ENCODE peak calls at places on chromosomes 2 and 18, in four cellular contexts. A is heart right ventricle, P is Ammon's horn, E is AG20443. F is an unnamed sample.

GRCh38 chr18:63422862-63423304 is 607 bp upstream of the VPS4B start:
- DNase-seq in E (no peak), P (no peak), A (no peak), F (no peak)

GRCh38 chr2:241741016-241741415 is 6.6 kb downstream of the D2HGDH start:
- DNase-seq in A (no peak), P (no peak), E (no peak), F (no peak)

GRCh38 chr18:70154591-70155194 is 50.8 kb downstream of the RTTN start:
- DNase-seq in E (peak), A (no peak), P (no peak), F (no peak)

GRCh38 chr2:108182489-108182888 is 57.3 kb upstream of the SULT1C3 start:
- DNase-seq in P (no peak), A (no peak), E (no peak), F (no peak)

GRCh38 chr18:61609131-61609530 is 275.9 kb downstream of the CDH20 start:
- DNase-seq in A (no peak), E (peak), P (no peak), F (no peak)

GRCh38 chr2:222364280-222364895 is 60.0 kb upstream of the SGPP2 start:
- DNase-seq in P (no peak), A (no peak), E (no peak), F (no peak)

GRCh38 chr2:148459300-148459891 is 185.2 kb upstream of the EPC2 start:
- DNase-seq in P (no peak), A (no peak), E (no peak), F (no peak)

GRCh38 chr2:222946700-222947278 is 86.0 kb downstream of the ACSL3 start:
- DNase-seq in A (no peak), P (no peak), E (no peak), F (no peak)

GRCh38 chr2:98869272-98869641 is 66.8 kb downstream of the CRACDL start:
- DNase-seq in A (no peak), P (no peak), E (no peak), F (no peak)

GRCh38 chr2:66849128-66849527 is 414.2 kb downstream of the MEIS1 start:
- DNase-seq in P (no peak), A (peak), E (no peak), F (peak)

GRCh38 chr2:42867093-42868065 is 75.0 kb upstream of the HAAO start:
- DNase-seq in A (no peak), E (no peak), P (no peak), F (no peak)

GRCh38 chr2:214006601-214007000 is 404.3 kb upstream of the VWC2L start:
- DNase-seq in A (no peak), E (no peak), P (no peak), F (no peak)

GRCh38 chr18:74331404-74331803 is 15.8 kb downstream of the C18orf63 start:
- DNase-seq in E (peak), P (peak), A (no peak), F (no peak)

GRCh38 chr18:7987284-7987976 is 420.3 kb downstream of the PTPRM start:
- DNase-seq in E (peak), A (no peak), P (no peak), F (no peak)

GRCh38 chr18:13710460-13710859 is 15.9 kb downstream of the FAM210A start:
- DNase-seq in P (no peak), E (no peak), A (no peak), F (no peak)

GRCh38 chr2:188322569-188323531 is 31.2 kb downstream of the GULP1 start:
- DNase-seq in A (no peak), P (no peak), E (no peak), F (no peak)

GRCh38 chr2:229417906-229418305 is 146.8 kb upstream of the PID1 start:
- DNase-seq in E (no peak), A (no peak), P (no peak), F (no peak)

GRCh38 chr2:46814160-46814559 is 101.4 kb downstream of the MCFD2 start:
- DNase-seq in A (peak), P (no peak), E (peak), F (peak)

GRCh38 chr2:189088566-189089225 is 90.9 kb downstream of the COL5A2 start:
- DNase-seq in E (no peak), P (no peak), A (no peak), F (no peak)

GRCh38 chr2:108895188-108895587 is 93.8 kb downstream of the EDAR start:
- DNase-seq in E (no peak), P (no peak), A (no peak), F (no peak)

GRCh38 chr18:74163019-74163656 is 14.8 kb downstream of the TIMM21 start:
- DNase-seq in P (no peak), E (no peak), A (no peak), F (no peak)

GRCh38 chr18:35732134-35732533 is 150.6 kb downstream of the GALNT1 start:
- DNase-seq in P (no peak), A (no peak), E (no peak), F (no peak)

GRCh38 chr2:159785195-159785594 is 12.8 kb downstream of the CD302 start:
- DNase-seq in A (no peak), E (no peak), P (no peak), F (no peak)

GRCh38 chr2:96116424-96116878 is at the start of gene ADRA2B:
- DNase-seq in P (peak), A (peak), E (peak), F (peak)

GRCh38 chr2:119387381-119388129 is 20.8 kb downstream of the DBI start:
- DNase-seq in E (peak), A (peak), P (peak), F (peak)

GRCh38 chr2:27281442-27281841 is 787 bp upstream of the TRIM54 start:
- DNase-seq in E (no peak), A (no peak), P (no peak), F (no peak)

GRCh38 chr2:68103656-68104055 is 40.9 kb upstream of the C1D start:
- DNase-seq in A (no peak), P (no peak), E (peak), F (no peak)

GRCh38 chr2:172465417-172466334 is 38.3 kb downstream of the ITGA6 start:
- DNase-seq in A (peak), P (peak), E (peak), F (peak)

GRCh38 chr2:232061265-232061664 is 99.8 kb downstream of the DIS3L2 start:
- DNase-seq in E (no peak), A (no peak), P (no peak), F (no peak)

GRCh38 chr2:231181848-231182247 is 16.6 kb upstream of the ARMC9 start:
- DNase-seq in E (peak), A (peak), P (peak), F (peak)

GRCh38 chr18:77572537-77572936 is 322.9 kb downstream of the GALR1 start:
- DNase-seq in P (no peak), A (no peak), E (no peak), F (no peak)

GRCh38 chr2:108189316-108189715 is 50.5 kb upstream of the SULT1C3 start:
- DNase-seq in E (no peak), P (no peak), A (no peak), F (no peak)

GRCh38 chr2:128436498-128437180 is 118.0 kb upstream of the HS6ST1 start:
- DNase-seq in A (no peak), E (peak), P (no peak), F (no peak)

GRCh38 chr18:45014047-45014501 is 333.4 kb downstream of the SETBP1 start:
- DNase-seq in A (no peak), P (peak), E (peak), F (no peak)

GRCh38 chr2:156331572-156332451 is 709 bp downstream of the NR4A2 start:
- DNase-seq in A (peak), E (peak), P (peak), F (peak)

GRCh38 chr2:15561574-15562344 is 625 bp upstream of the NBAS start:
- DNase-seq in P (peak), E (peak), A (no peak), F (no peak)

GRCh38 chr2:7452110-7452851 is 535.1 kb downstream of the RNF144A start:
- DNase-seq in P (no peak), A (no peak), E (no peak), F (no peak)